ENCODE peak calls at places on chromosomes 6 and 20, in four cellular contexts. One of them, this sample, is unnamed.

GRCh38 chr6:90146024-90146423 is 150.6 kb downstream of the BACH2 start:
- DNase-seq in CD8-positive, alpha-beta memory T cell: no peak
- DNase-seq in aorta: no peak
- DNase-seq in HTR-8/SVneo: no peak
- DNase-seq in this sample: no peak

GRCh38 chr6:168045141-168045691 is 33.8 kb downstream of the FRMD1 start:
- DNase-seq in CD8-positive, alpha-beta memory T cell: no peak
- DNase-seq in HTR-8/SVneo: no peak
- DNase-seq in aorta: peak
- DNase-seq in this sample: no peak

GRCh38 chr6:123036663-123037062 is 40.6 kb downstream of the CLVS2 start:
- DNase-seq in HTR-8/SVneo: no peak
- DNase-seq in aorta: no peak
- DNase-seq in CD8-positive, alpha-beta memory T cell: no peak
- DNase-seq in this sample: no peak

GRCh38 chr6:155524249-155524651 is 68.6 kb upstream of the NOX3 start:
- DNase-seq in aorta: no peak
- DNase-seq in HTR-8/SVneo: no peak
- DNase-seq in CD8-positive, alpha-beta memory T cell: no peak
- DNase-seq in this sample: no peak

GRCh38 chr6:100274147-100274546 is 190.6 kb downstream of the SIM1 start:
- DNase-seq in HTR-8/SVneo: no peak
- DNase-seq in CD8-positive, alpha-beta memory T cell: no peak
- DNase-seq in aorta: no peak
- DNase-seq in this sample: no peak

GRCh38 chr6:118712955-118713354 is 61.6 kb upstream of the CEP85L start:
- DNase-seq in CD8-positive, alpha-beta memory T cell: no peak
- DNase-seq in HTR-8/SVneo: peak
- DNase-seq in aorta: no peak
- DNase-seq in this sample: no peak

GRCh38 chr6:166626177-166627038 is 643 bp downstream of the RPS6KA2 start:
- DNase-seq in CD8-positive, alpha-beta memory T cell: peak
- DNase-seq in aorta: peak
- DNase-seq in HTR-8/SVneo: no peak
- DNase-seq in this sample: peak

GRCh38 chr6:2478200-2478599 is 232.8 kb upstream of the GMDS start:
- DNase-seq in aorta: no peak
- DNase-seq in HTR-8/SVneo: peak
- DNase-seq in CD8-positive, alpha-beta memory T cell: no peak
- DNase-seq in this sample: no peak

GRCh38 chr6:53858196-53858595 is 63.4 kb downstream of the LRRC1 start:
- DNase-seq in CD8-positive, alpha-beta memory T cell: no peak
- DNase-seq in aorta: no peak
- DNase-seq in HTR-8/SVneo: no peak
- DNase-seq in this sample: no peak

GRCh38 chr6:131443514-131443913 is 129.5 kb upstream of the ARG1 start:
- DNase-seq in HTR-8/SVneo: no peak
- DNase-seq in CD8-positive, alpha-beta memory T cell: no peak
- DNase-seq in aorta: no peak
- DNase-seq in this sample: no peak

GRCh38 chr20:46204594-46205205 is 86.6 kb downstream of the CD40 start:
- DNase-seq in CD8-positive, alpha-beta memory T cell: peak
- DNase-seq in HTR-8/SVneo: no peak
- DNase-seq in aorta: no peak
- DNase-seq in this sample: no peak

GRCh38 chr20:24978493-24978892 is 14.1 kb downstream of the APMAP start:
- DNase-seq in aorta: no peak
- DNase-seq in CD8-positive, alpha-beta memory T cell: no peak
- DNase-seq in HTR-8/SVneo: no peak
- DNase-seq in this sample: no peak

GRCh38 chr6:122580731-122581130 is 29.5 kb upstream of the PKIB start:
- DNase-seq in HTR-8/SVneo: no peak
- DNase-seq in CD8-positive, alpha-beta memory T cell: no peak
- DNase-seq in aorta: no peak
- DNase-seq in this sample: no peak

GRCh38 chr6:36098253-36098919 is 31.9 kb upstream of the MAPK13 start:
- DNase-seq in CD8-positive, alpha-beta memory T cell: no peak
- DNase-seq in HTR-8/SVneo: no peak
- DNase-seq in aorta: no peak
- DNase-seq in this sample: no peak

GRCh38 chr6:47631248-47632196 is 66.9 kb upstream of the ADGRF4 start:
- DNase-seq in HTR-8/SVneo: peak
- DNase-seq in CD8-positive, alpha-beta memory T cell: peak
- DNase-seq in aorta: no peak
- DNase-seq in this sample: peak

GRCh38 chr20:49712918-49713778 is 530 bp downstream of the B4GALT5 start:
- DNase-seq in CD8-positive, alpha-beta memory T cell: no peak
- DNase-seq in HTR-8/SVneo: peak
- DNase-seq in aorta: peak
- DNase-seq in this sample: no peak

GRCh38 chr20:10639762-10640556 is 33.8 kb downstream of the JAG1 start:
- DNase-seq in HTR-8/SVneo: no peak
- DNase-seq in CD8-positive, alpha-beta memory T cell: no peak
- DNase-seq in aorta: peak
- DNase-seq in this sample: no peak

GRCh38 chr20:16434087-16434664 is 139.1 kb downstream of the KIF16B start:
- DNase-seq in CD8-positive, alpha-beta memory T cell: no peak
- DNase-seq in HTR-8/SVneo: peak
- DNase-seq in aorta: no peak
- DNase-seq in this sample: no peak

GRCh38 chr6:136123464-136123863 is 126.6 kb downstream of the MTFR2 start:
- DNase-seq in aorta: no peak
- DNase-seq in CD8-positive, alpha-beta memory T cell: no peak
- DNase-seq in HTR-8/SVneo: no peak
- DNase-seq in this sample: no peak

GRCh38 chr6:137808836-137809315 is 58.2 kb upstream of the TNFAIP3 start:
- DNase-seq in aorta: no peak
- DNase-seq in CD8-positive, alpha-beta memory T cell: no peak
- DNase-seq in HTR-8/SVneo: no peak
- DNase-seq in this sample: no peak

GRCh38 chr6:7155871-7156579 is 48.3 kb downstream of the RREB1 start:
- DNase-seq in HTR-8/SVneo: no peak
- DNase-seq in CD8-positive, alpha-beta memory T cell: no peak
- DNase-seq in aorta: no peak
- DNase-seq in this sample: no peak

GRCh38 chr20:20198011-20198410 is 145.7 kb downstream of the CFAP61 start:
- DNase-seq in HTR-8/SVneo: no peak
- DNase-seq in CD8-positive, alpha-beta memory T cell: no peak
- DNase-seq in aorta: no peak
- DNase-seq in this sample: no peak

GRCh38 chr6:125863023-125863422 is 72.3 kb downstream of the NCOA7 start:
- DNase-seq in CD8-positive, alpha-beta memory T cell: no peak
- DNase-seq in HTR-8/SVneo: no peak
- DNase-seq in aorta: no peak
- DNase-seq in this sample: no peak

GRCh38 chr20:33005132-33005566 is 916 bp upstream of the SUN5 start:
- DNase-seq in CD8-positive, alpha-beta memory T cell: peak
- DNase-seq in HTR-8/SVneo: no peak
- DNase-seq in aorta: no peak
- DNase-seq in this sample: peak

GRCh38 chr6:25774120-25774730 is 19.7 kb downstream of the SLC17A4 start:
- DNase-seq in aorta: no peak
- DNase-seq in CD8-positive, alpha-beta memory T cell: no peak
- DNase-seq in HTR-8/SVneo: no peak
- DNase-seq in this sample: no peak

GRCh38 chr6:79372757-79373156 is 138.3 kb upstream of the HMGN3 start:
- DNase-seq in CD8-positive, alpha-beta memory T cell: no peak
- DNase-seq in HTR-8/SVneo: no peak
- DNase-seq in aorta: no peak
- DNase-seq in this sample: no peak

GRCh38 chr6:30913721-30914075 is 340 bp upstream of the VARS2 start:
- DNase-seq in CD8-positive, alpha-beta memory T cell: no peak
- DNase-seq in aorta: no peak
- DNase-seq in HTR-8/SVneo: no peak
- DNase-seq in this sample: no peak

GRCh38 chr6:72950114-72950860 is 275.0 kb downstream of the KHDC1L start:
- DNase-seq in aorta: no peak
- DNase-seq in HTR-8/SVneo: peak
- DNase-seq in CD8-positive, alpha-beta memory T cell: no peak
- DNase-seq in this sample: no peak

GRCh38 chr6:2914318-2914660 is 11.2 kb upstream of the SERPINB9 start:
- DNase-seq in HTR-8/SVneo: no peak
- DNase-seq in CD8-positive, alpha-beta memory T cell: no peak
- DNase-seq in aorta: no peak
- DNase-seq in this sample: no peak

This sample was measured in CD4-positive, alpha-beta memory T cell.